ENCODE peak calls at places on chromosomes 7 and 10, in five cellular contexts. X is HFF-Myc, V is GM23338, O is breast epithelium, Y is coronary artery. G is an unnamed sample.
A peak's percentile ranks its signal among the peaks of the same experiment; 100 is the strongest.

GRCh38 chr10:131655101-131655849 is 245.5 kb upstream of the PPP2R2D start:
- DNase-seq in X (no peak), V (no peak), O (peak; percentile 72), Y (peak; percentile 68), G (peak; percentile 16)

GRCh38 chr7:81161459-81162075 is 242.7 kb upstream of the SEMA3C start:
- DNase-seq in X (peak; percentile 80), V (no peak), O (no peak), Y (no peak), G (peak; percentile 83)

GRCh38 chr7:127884066-127884559 is 147.1 kb downstream of the LRRC4 start:
- DNase-seq in X (no peak), V (no peak), O (no peak), Y (no peak), G (no peak)

GRCh38 chr10:70272925-70273316 is 10.9 kb downstream of the NPFFR1 start:
- DNase-seq in X (no peak), V (no peak), O (no peak), Y (no peak), G (no peak)

GRCh38 chr10:127402596-127403409 is 146.3 kb upstream of the NPS start:
- DNase-seq in X (no peak), V (no peak), O (no peak), Y (no peak), G (no peak)

GRCh38 chr10:3010819-3011422 is 56.4 kb upstream of the PFKP start:
- DNase-seq in X (no peak), V (no peak), O (no peak), Y (no peak), G (no peak)

GRCh38 chr10:100890141-100890695 is 22.5 kb upstream of the SLF2 start:
- DNase-seq in X (no peak), V (no peak), O (no peak), Y (peak; percentile 36), G (no peak)

GRCh38 chr10:110989016-110989415 is 69.6 kb downstream of the SHOC2 start:
- DNase-seq in X (no peak), V (no peak), O (no peak), Y (no peak), G (no peak)

GRCh38 chr10:43808136-43808535 is 159.5 kb upstream of the ZNF32 start:
- DNase-seq in X (no peak), V (no peak), O (no peak), Y (no peak), G (no peak)

DNA sequence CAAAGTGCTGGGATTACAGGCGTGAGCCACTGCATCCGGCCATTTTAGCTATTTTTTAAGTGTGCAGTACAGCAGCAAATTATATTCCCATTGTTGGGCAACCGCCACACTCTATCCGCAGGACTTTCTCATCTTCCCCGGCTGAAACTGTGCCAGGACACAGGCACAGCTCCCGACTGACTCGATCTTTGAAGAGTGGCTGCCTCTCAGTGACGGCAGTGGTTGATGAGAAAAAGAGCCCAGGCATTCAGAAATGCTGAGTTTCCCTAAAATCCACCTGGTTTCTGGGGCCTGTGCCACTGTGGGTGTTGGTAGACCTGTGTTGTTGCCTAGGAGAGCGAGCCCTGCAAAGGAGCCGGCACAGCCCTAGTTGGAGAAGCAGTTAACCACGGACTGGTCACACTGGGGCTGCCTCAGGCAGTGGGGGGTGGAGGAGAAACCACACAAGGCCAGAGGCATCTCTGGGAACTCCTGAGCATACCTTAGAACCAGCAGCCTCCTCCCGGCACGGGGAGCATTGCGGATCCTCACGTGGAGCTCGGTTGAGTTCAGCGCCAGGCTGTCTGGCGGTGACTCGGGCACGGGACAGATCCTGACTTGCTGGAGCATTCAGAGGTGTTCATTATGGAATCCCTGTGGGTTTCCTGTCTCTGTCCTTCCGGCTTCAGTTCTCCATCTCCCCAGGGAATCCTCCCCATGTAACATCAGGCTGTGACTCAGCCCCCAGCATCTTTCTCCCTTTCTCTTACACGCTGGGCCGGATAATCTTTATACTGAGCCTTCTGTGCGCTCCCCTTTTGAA is 16.2 kb downstream of the PFKFB3 start:
- DNase-seq in X (no peak), V (no peak), O (no peak), Y (no peak), G (no peak)
- TF ChIP-seq CTCF in X (no peak), V (no peak), O (no peak), Y (no peak), G (no peak)

GRCh38 chr10:26566525-26567348 is 128.6 kb downstream of the APBB1IP start:
- DNase-seq in X (no peak), V (peak; percentile 84), O (no peak), Y (no peak), G (no peak)
- H3K4me3 ChIP-seq in X (no peak overlapping the region), V (peak overlapping the region; percentile 59), O (peak overlapping the region; percentile 23), Y (peak overlapping the region; percentile 66), G (no peak overlapping the region)

DNA sequence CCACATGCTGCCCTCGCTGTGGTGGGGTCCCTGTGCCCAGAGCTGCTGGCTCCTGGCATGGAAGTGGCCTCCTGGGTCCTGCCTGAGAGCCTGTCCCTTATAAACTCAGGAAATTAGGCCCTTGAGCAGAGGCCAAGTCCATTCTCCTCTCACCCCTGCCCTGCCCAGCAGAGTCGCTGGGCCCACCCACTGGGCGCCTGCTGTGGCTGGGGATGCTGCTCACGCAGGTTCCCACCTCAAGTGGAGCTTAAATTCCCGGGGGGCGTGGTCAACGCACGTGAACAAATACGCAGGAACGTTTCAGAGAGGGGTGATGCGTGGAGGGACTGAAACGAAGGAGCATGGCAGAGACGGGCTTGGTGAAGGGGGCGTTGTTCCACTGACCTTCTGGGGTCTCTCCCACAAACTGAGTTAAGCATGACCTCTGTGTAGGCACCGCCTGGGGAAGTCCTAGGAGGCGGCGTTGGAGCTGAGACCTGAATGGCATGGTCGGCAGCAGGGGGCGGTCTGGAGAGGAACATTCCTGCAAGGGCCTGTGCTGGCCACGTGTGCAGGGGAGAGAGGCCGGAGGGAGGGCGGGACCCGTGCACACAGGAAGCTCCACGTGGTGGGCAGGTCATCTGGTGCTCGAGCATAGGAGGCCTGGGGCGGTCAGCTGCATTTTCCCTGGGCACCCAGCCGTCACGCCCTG is 27.9 kb downstream of the FAM20C start:
- DNase-seq in X (no peak), V (peak; percentile 81), O (no peak), Y (no peak), G (peak; percentile 31)
- TF ChIP-seq CTCF in X (peak; percentile 37), V (peak; percentile 43), O (no peak), Y (no peak), G (peak; percentile 55)

GRCh38 chr7:105257338-105257737 is 131.4 kb downstream of the SRPK2 start:
- DNase-seq in X (no peak), V (no peak), O (no peak), Y (no peak), G (no peak)
- H3K4me3 ChIP-seq in X (no peak overlapping the region), V (peak overlapping the region; percentile 27), O (no peak overlapping the region), Y (no peak overlapping the region), G (no peak overlapping the region)

DNA sequence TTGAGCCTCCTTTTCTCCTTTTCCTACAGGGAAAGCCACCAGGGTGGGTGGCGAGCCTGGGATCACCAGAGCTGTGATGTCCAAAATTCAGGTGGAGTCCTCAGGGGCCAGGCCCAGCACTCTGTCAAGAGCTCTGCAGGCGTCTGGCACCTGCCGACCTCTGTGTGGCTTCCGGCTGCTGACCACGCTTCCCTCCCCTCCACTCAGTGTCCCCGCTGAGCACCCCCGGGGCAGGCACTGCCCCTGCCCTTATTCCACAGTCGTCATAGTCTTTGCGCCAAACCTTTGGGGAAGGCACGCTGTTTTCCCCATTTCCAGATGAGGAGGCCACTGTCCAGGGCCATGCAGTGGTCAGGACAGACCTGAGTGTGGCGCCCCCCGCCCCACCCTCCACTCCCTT is 7.5 kb downstream of the MTG1 start:
- DNase-seq in X (no peak), V (no peak), O (no peak), Y (no peak), G (no peak)
- TF ChIP-seq CTCF in X (no peak), V (no peak), O (no peak), Y (no peak), G (no peak)

GRCh38 chr10:102410427-102411073 is 8.0 kb downstream of the PSD start:
- DNase-seq in X (no peak), V (peak; percentile 80), O (no peak), Y (no peak), G (no peak)

GRCh38 chr10:102407641-102407943 is 11.0 kb downstream of the PSD start:
- DNase-seq in X (no peak), V (no peak), O (no peak), Y (no peak), G (no peak)

GRCh38 chr10:102408081-102408727 is 10.4 kb downstream of the PSD start:
- DNase-seq in X (no peak), V (no peak), O (no peak), Y (no peak), G (no peak)

GRCh38 chr10:102409604-102410426 is 8.8 kb downstream of the PSD start:
- DNase-seq in X (no peak), V (peak; percentile 64), O (no peak), Y (no peak), G (no peak)

DNA sequence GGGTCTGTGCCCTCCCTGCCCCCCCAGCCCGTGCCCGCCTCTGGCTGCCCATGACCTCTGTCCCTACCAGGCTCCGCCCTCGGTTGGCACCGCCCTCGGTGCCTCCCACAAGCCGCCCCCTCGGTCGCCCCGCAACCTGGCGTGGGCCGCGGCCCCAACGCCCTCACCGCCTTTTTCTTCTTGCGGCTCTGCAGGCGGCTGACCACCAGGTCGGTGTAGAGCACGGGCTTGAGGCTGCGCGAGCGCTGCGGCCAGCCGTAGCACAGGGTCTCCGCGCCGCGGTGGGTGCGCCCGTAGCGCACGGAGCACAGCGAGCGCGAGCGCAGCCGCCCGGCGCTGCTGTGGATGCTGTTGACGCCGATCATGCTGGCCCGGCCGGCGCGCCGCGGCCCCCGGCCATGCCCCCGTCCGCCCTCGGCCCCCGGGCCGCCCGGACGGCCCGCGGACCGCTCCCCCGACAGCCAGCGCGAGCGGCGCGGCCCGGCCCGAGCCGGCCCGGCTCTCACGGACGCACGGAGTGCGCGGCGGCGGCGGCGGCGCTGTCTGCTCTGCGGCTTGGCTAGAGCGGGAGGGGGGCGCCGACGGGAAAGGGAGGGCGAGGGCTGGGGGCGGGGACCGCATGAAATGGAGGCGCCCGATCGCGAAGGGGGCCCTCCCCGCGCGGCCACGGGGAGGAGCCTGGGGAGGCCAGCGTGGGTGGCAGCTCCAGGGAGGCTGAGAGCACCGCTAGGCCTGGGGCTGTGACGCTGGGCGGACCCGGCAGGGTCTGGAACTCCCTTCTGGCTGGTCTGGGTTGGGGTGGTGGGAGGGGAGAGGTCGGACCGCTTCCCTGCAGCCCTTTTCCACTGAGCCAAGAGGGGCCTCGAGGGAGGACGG is 9.6 kb downstream of the PSD start:
- DNase-seq in X (no peak), V (peak; percentile 64), O (no peak), Y (no peak), G (no peak)
- H3K4me3 ChIP-seq in X (peak overlapping the region; percentile 21), V (peak overlapping the region; percentile 75), O (peak overlapping the region; percentile 23), Y (peak overlapping the region; percentile 69), G (peak overlapping the region; percentile 42)